ENCODE peak calls at places on chromosomes 1 and 21, in nine cellular contexts. F, Y, E, J, K, W, C, G and P are unnamed samples. For H3K9me3, the result is how much of the 10 kb centered on the place peaks cover.

GRCh38 chr1:98991127-98992003 is 13.3 kb downstream of the PLPPR5 start:
- DNase-seq in Y (no peak), W (no peak), J (no peak), G (no peak), K (no peak), F (no peak), C (no peak), E (no peak), P (no peak)

GRCh38 chr1:115732307-115732706 is 36.2 kb downstream of the CASQ2 start:
- DNase-seq in C (no peak), J (no peak), W (no peak), E (no peak), G (no peak), F (no peak), Y (no peak), K (no peak), P (no peak)

GRCh38 chr1:60488857-60489256 is 415.3 kb upstream of the C1orf87 start:
- DNase-seq in F (no peak), E (no peak), W (no peak), J (no peak), Y (no peak), C (no peak), G (no peak), K (no peak), P (no peak)

GRCh38 chr1:44820328-44820944 is 12.1 kb downstream of the BTBD19 start:
- DNase-seq in E (no peak), F (no peak), K (no peak), Y (no peak), J (no peak), C (no peak), W (no peak), G (peak), P (no peak)

GRCh38 chr1:36231191-36231590 is 6.9 kb downstream of the THRAP3 start:
- DNase-seq in G (no peak), J (no peak), K (no peak), Y (no peak), C (no peak), W (no peak), E (no peak), F (no peak), P (no peak)

GRCh38 chr1:109933856-109934711 is 23.4 kb downstream of the CSF1 start:
- DNase-seq in W (no peak), C (no peak), K (no peak), J (peak), E (no peak), F (no peak), G (no peak), Y (no peak), P (no peak)

GRCh38 chr1:24765308-24765988 is 20.2 kb downstream of the CLIC4 start:
- DNase-seq in Y (peak), J (no peak), G (no peak), E (no peak), W (no peak), K (peak), F (no peak), C (no peak), P (no peak)

GRCh38 chr1:144551107-144551542 is 41.6 kb upstream of the PPIAL4F start:
- DNase-seq in Y (no peak), W (no peak), C (peak), K (no peak), E (no peak), G (no peak), J (no peak), F (no peak), P (no peak)

GRCh38 chr1:172287207-172287606 is 133.3 kb upstream of the C1orf105 start:
- DNase-seq in Y (no peak), K (no peak), W (no peak), J (peak), E (no peak), C (peak), G (no peak), F (peak), P (peak)

GRCh38 chr1:202247837-202248795 is 54.5 kb downstream of the LGR6 start:
- DNase-seq in Y (no peak), G (peak), K (no peak), W (no peak), C (no peak), F (peak), J (no peak), E (no peak), P (no peak)

GRCh38 chr1:100881687-100882086 is 13.0 kb downstream of the EXTL2 start:
- DNase-seq in Y (no peak), G (no peak), W (no peak), E (no peak), F (no peak), K (no peak), C (no peak), J (no peak), P (no peak)

GRCh38 chr21:45127937-45128336 is 53.6 kb downstream of the ADARB1 start:
- DNase-seq in Y (no peak), J (no peak), W (no peak), K (no peak), F (no peak), E (no peak), G (no peak), C (no peak), P (no peak)

GRCh38 chr21:45768011-45768740 is 124.7 kb downstream of the PCBP3 start:
- DNase-seq in J (no peak), K (no peak), E (no peak), C (no peak), F (no peak), Y (no peak), G (no peak), W (no peak), P (no peak)

GRCh38 chr1:84698718-84699117 is 8.5 kb upstream of the SSX2IP start:
- DNase-seq in K (no peak), C (no peak), Y (no peak), W (no peak), J (no peak), E (peak), G (no peak), F (no peak), P (no peak)

GRCh38 chr1:216830402-216830801 is 107.2 kb upstream of the ESRRG start:
- DNase-seq in Y (no peak), J (no peak), F (no peak), C (no peak), E (no peak), W (no peak), G (no peak), K (no peak), P (no peak)

GRCh38 chr1:22246755-22247480 is 104.0 kb upstream of the WNT4 start:
- DNase-seq in K (peak), E (no peak), J (no peak), F (no peak), G (no peak), W (no peak), Y (no peak), C (no peak), P (no peak)

GRCh38 chr1:240683576-240683975 is 71.6 kb upstream of the GREM2 start:
- DNase-seq in C (peak), K (no peak), W (no peak), J (no peak), E (no peak), Y (no peak), G (no peak), F (no peak), P (no peak)

GRCh38 chr1:231359113-231359512 is 21.0 kb downstream of the SPRTN start:
- DNase-seq in G (no peak), E (no peak), Y (no peak), C (no peak), W (no peak), J (no peak), F (peak), K (no peak), P (no peak)

GRCh38 chr1:109331113-109331512 is 24.3 kb upstream of the MYBPHL start:
- DNase-seq in E (no peak), C (no peak), Y (no peak), J (no peak), G (no peak), K (no peak), F (no peak), W (no peak), P (no peak)

GRCh38 chr1:18955442-18956188 is 861 bp downstream of the IFFO2 start:
- DNase-seq in G (peak), W (no peak), E (no peak), J (peak), F (no peak), K (peak), C (peak), Y (no peak), P (peak)

GRCh38 chr1:240734001-240734400 is 122.0 kb upstream of the GREM2 start:
- DNase-seq in G (no peak), F (no peak), K (no peak), J (no peak), C (no peak), W (no peak), E (no peak), Y (no peak), P (no peak)

GRCh38 chr1:55071477-55071876 is 32.1 kb downstream of the PCSK9 start:
- DNase-seq in C (no peak), W (peak), Y (peak), F (no peak), J (no peak), G (no peak), K (peak), E (peak), P (no peak)

GRCh38 chr1:26945728-26946127 is 14.5 kb downstream of the KDF1 start:
- DNase-seq in E (no peak), G (no peak), C (peak), W (no peak), Y (no peak), J (no peak), F (no peak), K (no peak), P (no peak)

GRCh38 chr1:206482611-206483010 is 12.3 kb downstream of the IKBKE start:
- DNase-seq in F (no peak), E (no peak), J (no peak), W (no peak), Y (no peak), K (no peak), G (no peak), C (no peak), P (no peak)

GRCh38 chr1:228198977-228199590 is 8.8 kb upstream of the OBSCN start:
- DNase-seq in G (no peak), K (peak), J (no peak), F (no peak), Y (no peak), W (no peak), C (no peak), E (peak), P (no peak)

GRCh38 chr1:2298685-2299673 is 70.9 kb downstream of the SKI start:
- DNase-seq in J (no peak), G (peak), C (no peak), Y (no peak), K (peak), E (no peak), F (no peak), W (no peak), P (no peak)

GRCh38 chr21:30072496-30072895 is 94.1 kb downstream of the CLDN17 start:
- DNase-seq in Y (no peak), K (no peak), G (no peak), W (peak), E (no peak), J (peak), C (peak), F (no peak), P (no peak)

GRCh38 chr1:210366767-210367166 is 38.1 kb downstream of the HHAT start:
- DNase-seq in K (no peak), J (no peak), Y (peak), W (no peak), G (no peak), C (no peak), E (no peak), F (no peak), P (no peak)

GRCh38 chr1:197307551-197307950 is 39.5 kb downstream of the CRB1 start:
- DNase-seq in W (no peak), E (no peak), J (no peak), K (no peak), Y (no peak), F (no peak), G (no peak), C (no peak), P (no peak)

GRCh38 chr1:224587051-224587450 is 29.1 kb upstream of the CNIH3 start:
- DNase-seq in C (no peak), K (no peak), G (no peak), J (no peak), E (no peak), Y (peak), W (no peak), F (no peak), P (no peak)

GRCh38 chr1:235741294-235741693 is 91.7 kb upstream of the GNG4 start:
- DNase-seq in F (no peak), W (no peak), J (no peak), E (no peak), G (no peak), C (no peak), Y (no peak), K (no peak), P (no peak)

GRCh38 chr1:36143424-36143823 is 5.9 kb downstream of the TRAPPC3 start:
- DNase-seq in G (no peak), F (no peak), Y (no peak), J (no peak), C (no peak), W (no peak), E (no peak), K (no peak), P (no peak)

GRCh38 chr1:70503358-70503757 is 92.3 kb downstream of the CTH start:
- DNase-seq in E (no peak), F (no peak), C (no peak), W (no peak), G (no peak), K (no peak), J (no peak), Y (no peak), P (no peak)

DNA sequence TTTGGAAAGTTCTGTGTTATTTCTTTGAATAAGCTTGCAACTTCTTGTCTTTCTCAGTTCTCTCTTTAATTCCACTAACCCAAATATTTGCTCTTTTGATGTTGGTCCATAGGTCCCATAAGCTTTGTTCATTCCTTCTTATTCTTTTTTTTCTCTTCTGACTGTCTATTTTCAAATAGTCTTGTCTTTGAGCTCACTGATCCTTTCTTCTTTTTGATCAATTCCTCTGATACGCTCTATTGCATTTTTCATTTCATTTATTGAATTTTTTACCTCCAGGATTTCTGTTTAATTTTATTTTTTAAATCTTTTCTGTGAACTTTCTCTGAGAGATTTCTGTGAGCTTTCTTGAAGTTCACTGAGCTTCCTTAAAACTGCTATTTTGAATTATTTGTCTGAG is 486.6 kb downstream of the KIF26B start:
- DNase-seq in G (no peak), C (no peak), J (no peak), K (no peak), W (no peak), E (no peak), Y (no peak), F (no peak), P (no peak)
- H3K9me3 ChIP-seq in G (under half), C (under half), J (under half), K (under half), W (under half), E (under half), Y (under half), F (under half), P (under half)

GRCh38 chr1:204045430-204045829 is 27.5 kb upstream of the SOX13 start:
- DNase-seq in C (no peak), K (no peak), Y (no peak), J (no peak), E (no peak), F (no peak), W (no peak), G (no peak), P (no peak)
- TF ChIP-seq EP300 in C (no peak), K (no peak), Y (no peak), J (no peak), E (no peak), F (no peak), W (no peak), G (no peak), P (no peak)

DNA sequence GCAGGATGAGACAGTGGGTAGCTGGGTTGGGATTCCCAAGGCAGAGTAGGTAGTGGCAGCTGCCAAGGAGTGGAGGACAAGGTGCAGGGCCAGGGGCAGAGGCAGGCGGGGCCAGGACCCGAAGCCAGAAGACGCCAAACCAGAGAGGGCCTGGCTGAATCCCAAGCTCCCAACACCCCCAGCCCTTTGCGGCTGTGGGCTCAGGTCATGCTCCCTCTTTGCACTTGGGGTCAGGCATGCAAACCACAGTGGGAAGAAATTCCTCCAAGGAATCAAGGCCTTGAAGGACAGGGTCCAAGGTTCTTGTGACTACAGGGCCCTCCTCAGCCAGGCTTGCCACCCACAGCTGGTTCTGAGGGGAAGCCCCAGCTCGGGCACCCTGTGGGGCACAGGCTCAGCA is 6.2 kb downstream of the C1orf210 start:
- DNase-seq in K (no peak), G (no peak), Y (no peak), E (no peak), W (no peak), F (peak), J (no peak), C (no peak), P (no peak)
- H3K4me3 ChIP-seq in K (no peak), G (no peak), Y (no peak), E (no peak), W (no peak), F (no peak), J (no peak), C (no peak), P (no peak)

DNA sequence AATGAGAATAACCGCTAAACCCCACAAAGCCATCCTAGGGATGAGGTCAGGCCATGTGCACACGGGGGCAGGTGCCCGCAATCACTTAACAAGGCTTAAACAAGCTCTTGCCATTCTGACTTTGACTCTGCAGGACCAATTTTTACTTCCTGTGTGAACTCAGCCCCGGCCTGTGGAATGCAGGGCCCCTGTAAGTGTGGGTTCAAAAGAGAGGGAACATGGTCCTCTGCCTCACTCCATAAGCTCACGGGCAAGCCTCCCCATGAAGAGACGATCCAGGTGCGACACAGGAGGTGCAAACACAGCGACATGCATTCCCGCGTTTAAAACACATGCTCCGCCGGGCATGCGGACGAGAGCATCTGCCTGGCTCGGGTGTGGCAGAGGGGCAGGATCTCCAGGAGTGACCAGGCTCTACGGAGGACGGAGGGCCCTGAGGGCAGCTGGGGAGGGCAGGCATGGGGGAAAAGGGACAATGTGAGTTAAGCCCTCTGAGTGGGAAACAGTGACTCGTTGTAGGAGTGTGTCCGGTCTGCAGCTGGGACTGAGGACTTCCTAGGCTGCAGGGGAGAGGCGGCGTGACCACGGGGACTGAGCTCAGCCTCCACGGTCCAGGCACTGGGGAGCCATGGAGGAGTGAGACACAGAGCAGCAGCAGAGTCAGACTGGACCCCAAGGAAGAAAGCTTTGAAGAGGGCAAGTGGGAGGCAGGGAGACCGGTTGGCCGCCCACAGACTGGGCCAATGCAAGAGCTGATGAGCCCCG is 40.6 kb upstream of the AJAP1 start:
- DNase-seq in W (no peak), E (no peak), Y (no peak), F (no peak), K (no peak), G (no peak), J (no peak), C (no peak), P (no peak)
- H3K9me3 ChIP-seq in W (under half), E (under half), Y (under half), F (under half), K (under half), G (under half), J (under half), C (under half), P (under half)

GRCh38 chr1:57101171-57101570 is 135.4 kb upstream of the C8B start:
- DNase-seq in W (no peak), J (no peak), E (no peak), Y (no peak), F (no peak), C (no peak), K (no peak), G (no peak), P (no peak)

GRCh38 chr1:57102957-57103356 is 137.1 kb upstream of the C8B start:
- DNase-seq in G (no peak), F (no peak), C (no peak), J (no peak), Y (no peak), K (no peak), E (no peak), W (no peak), P (no peak)
- TF ChIP-seq EP300 in G (no peak), F (no peak), C (no peak), J (no peak), Y (no peak), K (no peak), E (no peak), W (no peak), P (no peak)